ENCODE peak calls at places on chromosomes 4 and X, in five cellular contexts. E, D, S, G and B are unnamed samples.

GRCh38 chr4:105061136-105061696 is 85.5 kb upstream of the TET2 start:
- DNase-seq in D (no peak), E (no peak), S (no peak), G (no peak), B (no peak)

GRCh38 chr4:3270141-3270611 is 21.2 kb downstream of the MSANTD1 start:
- DNase-seq in E (no peak), S (no peak), D (no peak), G (no peak), B (no peak)

GRCh38 chr4:8098506-8098905 is 60.1 kb downstream of the ABLIM2 start:
- DNase-seq in S (no peak), E (no peak), D (no peak), G (no peak), B (no peak)

GRCh38 chrX:20372533-20372932 is 105.8 kb upstream of the RPS6KA3 start:
- DNase-seq in G (no peak), E (no peak), S (no peak), D (no peak), B (no peak)

GRCh38 chrX:135528274-135528673 is 7.8 kb downstream of the INTS6L start:
- DNase-seq in E (no peak), S (no peak), D (no peak), G (no peak), B (no peak)

GRCh38 chrX:22399793-22400192 is 127.1 kb downstream of the CBLL2 start:
- DNase-seq in G (no peak), S (no peak), E (no peak), D (peak), B (no peak)

GRCh38 chr4:72112514-72113156 is 80.8 kb downstream of the NPFFR2 start:
- DNase-seq in S (no peak), D (peak), E (no peak), G (no peak), B (peak)

GRCh38 chr4:33930497-33930896 is 2313.8 kb downstream of the ARAP2 start:
- DNase-seq in D (no peak), E (no peak), G (no peak), S (no peak), B (no peak)

GRCh38 chr4:71713611-71714203 is 70.2 kb downstream of the GC start:
- DNase-seq in S (no peak), E (peak), G (no peak), D (no peak), B (peak)

GRCh38 chr4:139184129-139184528 is 7.1 kb upstream of the ELF2 start:
- DNase-seq in G (no peak), D (no peak), S (no peak), E (no peak), B (no peak)

GRCh38 chr4:168527560-168527959 is 30.7 kb downstream of the PALLD start:
- DNase-seq in E (no peak), S (no peak), D (no peak), G (no peak), B (no peak)

GRCh38 chr4:122798101-122798500 is 28.5 kb upstream of the FGF2 start:
- DNase-seq in S (peak), G (peak), D (peak), E (peak), B (peak)

GRCh38 chr4:84470204-84470785 is 28.8 kb downstream of the NKX6-1 start:
- DNase-seq in D (no peak), G (no peak), S (no peak), E (no peak), B (no peak)

DNA sequence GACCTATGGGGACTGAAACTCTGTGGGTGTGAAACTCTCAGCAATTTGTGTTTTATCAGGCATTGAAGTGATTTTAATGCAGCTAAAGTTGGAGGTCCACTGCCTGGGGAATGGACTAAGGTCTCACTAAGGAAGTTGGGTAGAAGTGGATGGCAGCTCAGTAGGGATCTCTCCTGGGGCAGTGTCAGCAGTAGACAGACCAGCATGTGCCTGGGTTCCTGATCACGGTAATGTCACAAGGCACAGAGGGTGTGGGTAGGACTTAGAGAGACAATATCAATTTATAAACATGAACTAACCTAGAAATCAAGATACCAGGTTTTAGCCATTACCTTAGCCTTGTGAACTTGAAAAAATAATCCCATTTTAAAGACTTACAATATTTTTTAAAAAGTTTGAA is 380.3 kb upstream of the LCORL start:
- DNase-seq in E (no peak), D (no peak), S (no peak), G (no peak), B (no peak)
- H3K4me3 ChIP-seq in E (no peak), D (no peak), S (no peak), G (no peak), B (no peak)

GRCh38 chrX:9282325-9282724 is 182.5 kb upstream of the TBL1X start:
- DNase-seq in E (peak), G (no peak), D (no peak), S (no peak), B (no peak)

GRCh38 chrX:9273744-9274143 is 191.1 kb upstream of the TBL1X start:
- DNase-seq in D (no peak), S (no peak), E (no peak), G (no peak), B (no peak)

GRCh38 chrX:9278475-9279270 is 186.2 kb upstream of the TBL1X start:
- DNase-seq in E (no peak), D (no peak), S (no peak), G (no peak), B (no peak)

GRCh38 chrX:9279271-9279596 is 185.6 kb upstream of the TBL1X start:
- DNase-seq in D (no peak), E (no peak), G (no peak), S (no peak), B (no peak)
- H3K4me3 ChIP-seq in D (no peak), E (peak), G (peak), S (peak), B (no peak)

DNA sequence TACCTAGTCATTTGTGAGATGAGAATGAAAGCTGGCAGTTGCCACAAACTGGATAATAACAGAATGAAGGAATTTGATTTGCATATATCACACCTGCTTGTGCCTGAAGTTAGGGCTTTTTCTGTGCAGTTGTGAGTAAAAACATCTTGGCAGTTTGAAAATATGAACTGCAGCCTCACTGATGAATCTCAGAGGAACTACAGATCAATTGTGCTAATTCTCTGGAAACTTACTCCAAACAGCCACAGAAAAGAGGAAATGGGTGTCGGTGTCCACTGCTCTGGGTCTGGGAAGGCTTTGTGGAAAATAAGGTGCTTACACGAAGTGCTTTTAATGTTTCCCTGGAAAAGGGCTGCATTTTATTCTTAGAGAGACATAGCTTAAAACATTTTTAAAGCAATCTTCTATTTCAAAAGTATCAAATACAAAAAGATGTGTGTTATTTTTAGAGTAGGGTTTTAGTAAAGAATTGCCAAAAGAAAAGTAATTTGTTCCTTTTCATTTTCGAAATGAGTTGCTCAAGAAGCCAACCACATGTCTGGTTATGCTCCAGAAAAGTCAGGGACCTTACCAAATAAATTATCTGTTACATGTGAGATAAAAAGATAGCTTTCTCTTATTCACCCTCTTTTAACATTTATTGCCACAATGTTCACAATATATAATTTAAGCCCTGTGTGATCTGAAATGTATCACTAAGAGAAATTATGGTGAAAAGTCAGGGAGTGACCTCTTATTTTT is 240.1 kb downstream of the FRAS1 start:
- DNase-seq in S (no peak), D (no peak), G (no peak), E (peak), B (no peak)
- H3K4me3 ChIP-seq in S (no peak), D (no peak), G (no peak), E (no peak), B (no peak)

GRCh38 chr4:87120411-87121162 is 99.8 kb downstream of the KLHL8 start:
- DNase-seq in S (peak), G (peak), E (peak), D (no peak), B (no peak)
- H3K4me3 ChIP-seq in S (peak), G (peak), E (no peak), D (no peak), B (no peak)

DNA sequence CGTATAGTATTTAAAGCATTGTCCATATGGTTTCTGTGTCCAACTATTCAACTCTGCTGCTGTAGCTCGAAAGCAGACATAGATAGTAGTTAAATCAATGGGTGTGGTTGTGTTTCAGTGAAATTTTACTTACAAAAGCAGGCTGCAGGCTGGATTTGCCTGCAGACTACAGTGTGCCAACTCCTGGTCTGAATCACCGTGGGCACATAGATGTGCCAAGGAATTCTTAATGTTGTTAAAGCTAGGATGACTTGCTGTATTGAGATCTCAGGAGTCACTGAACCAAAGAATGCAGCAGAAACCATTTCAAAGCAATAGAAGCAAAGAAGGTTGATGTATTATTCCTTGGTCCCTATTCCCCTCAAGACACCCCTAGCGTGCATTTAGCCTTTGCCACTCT is 379.0 kb downstream of the STIM2 start:
- DNase-seq in D (peak), G (no peak), E (no peak), S (no peak), B (no peak)
- H3K4me3 ChIP-seq in D (no peak), G (no peak), E (no peak), S (no peak), B (no peak)

GRCh38 chr4:159248383-159249178 is 145.7 kb downstream of the RAPGEF2 start:
- DNase-seq in G (no peak), E (no peak), D (no peak), S (no peak), B (peak)
- H3K4me3 ChIP-seq in G (peak), E (peak), D (no peak), S (no peak), B (no peak)

GRCh38 chr4:163663454-163664225 is 169.2 kb downstream of the TMA16 start:
- DNase-seq in G (no peak), D (peak), E (no peak), S (no peak), B (no peak)
- H3K4me3 ChIP-seq in G (no peak), D (no peak), E (no peak), S (no peak), B (no peak)